ENCODE peak calls at places on chromosomes 3 and 15, in five cellular contexts. N is brain microvascular endothelial cell; F is GM03348; Z is head of caudate nucleus; J is stimulated activated CD8-positive, alpha-beta memory T cell treated with anti-CD3 and anti-CD28 coated beads, Interleukin-4, amount 100 ng/mL, for 48 hours. H is an unnamed sample.

GRCh38 chr3:19357947-19358346 is 209.6 kb downstream of the KCNH8 start:
- DNase-seq in N (no peak), J (no peak), Z (no peak), F (no peak), H (no peak)

GRCh38 chr3:109364088-109364487 is 26.7 kb upstream of the DPPA4 start:
- DNase-seq in Z (no peak), N (no peak), J (no peak), F (no peak), H (no peak)

GRCh38 chr15:68272797-68273271 is 4.7 kb upstream of the FEM1B start:
- DNase-seq in N (peak; percentile 61), F (peak; percentile 31), J (no peak), Z (no peak), H (peak; percentile 92)

GRCh38 chr3:45249391-45249790 is 23.3 kb upstream of the TMEM158 start:
- DNase-seq in Z (no peak), N (no peak), F (no peak), J (no peak), H (no peak)

GRCh38 chr3:57971975-57972374 is 36.2 kb upstream of the FLNB start:
- DNase-seq in F (no peak), N (no peak), J (no peak), Z (no peak), H (no peak)

GRCh38 chr3:24598691-24599090 is 104.0 kb upstream of the THRB start:
- DNase-seq in F (peak; percentile 16), N (peak; percentile 17), J (no peak), Z (no peak), H (no peak)

GRCh38 chr15:33008284-33009011 is 186.1 kb downstream of the FMN1 start:
- DNase-seq in J (no peak), N (peak; percentile 90), F (peak; percentile 71), Z (no peak), H (peak; percentile 59)

GRCh38 chr15:31158858-31159569 is 57.5 kb upstream of the TRPM1 start:
- DNase-seq in J (no peak), Z (no peak), N (no peak), F (no peak), H (no peak)

GRCh38 chr3:131053021-131053420 is 26.3 kb downstream of the NEK11 start:
- DNase-seq in Z (no peak), J (no peak), F (peak; percentile 16), N (no peak), H (no peak)

GRCh38 chr15:34481370-34481769 is 43.8 kb upstream of the GOLGA8A start:
- DNase-seq in Z (no peak), N (no peak), F (no peak), J (no peak), H (no peak)

GRCh38 chr3:179348325-179349013 is 960 bp downstream of the MFN1 start:
- DNase-seq in F (no peak), N (no peak), J (no peak), Z (no peak), H (no peak)

GRCh38 chr15:91956026-91956723 is 102.7 kb downstream of the SLCO3A1 start:
- DNase-seq in J (no peak), N (no peak), Z (no peak), F (peak; percentile 20), H (peak; percentile 66)

GRCh38 chr3:72721696-72722381 is 126.4 kb downstream of the SHQ1 start:
- DNase-seq in N (no peak), F (no peak), J (no peak), Z (no peak), H (no peak)

GRCh38 chr15:84112025-84112424 is 123.5 kb upstream of the GOLGA6L4 start:
- DNase-seq in F (no peak), Z (no peak), N (no peak), J (no peak), H (peak; percentile 14)

GRCh38 chr15:90203922-90204321 is 2.8 kb downstream of the SEMA4B start:
- DNase-seq in N (no peak), J (no peak), Z (no peak), F (no peak), H (no peak)

GRCh38 chr3:197495999-197496745 is 59.6 kb downstream of the BDH1 start:
- DNase-seq in Z (no peak), J (no peak), N (no peak), F (no peak), H (no peak)